ENCODE peak calls at places on chromosomes 6 and 20, in six cellular contexts. I is IMR-90, F is H9, Q is neuronal stem cell, G is trophoblast cell, R is H1. V is an unnamed sample.

GRCh38 chr20:9407805-9408421 is 106.5 kb upstream of the LAMP5 start:
- DNase-seq in I (peak; percentile 78), F (peak; percentile 63), Q (peak; percentile 68), G (peak; percentile 86), R (peak; percentile 7), V (peak; percentile 77)

GRCh38 chr6:113203135-113203534 is 654.0 kb upstream of the MARCKS start:
- DNase-seq in I (no peak), F (no peak), Q (no peak), G (no peak), R (no peak), V (no peak)

GRCh38 chr6:119076966-119077642 is 1.4 kb downstream of the FAM184A start:
- DNase-seq in I (no peak), F (no peak), Q (no peak), G (no peak), R (no peak), V (no peak)

GRCh38 chr6:11428895-11429294 is 108.7 kb upstream of the TMEM170B start:
- DNase-seq in I (peak; percentile 76), F (no peak), Q (no peak), G (peak; percentile 96), R (no peak), V (peak; percentile 95)

GRCh38 chr6:345747-346388 is 45.7 kb upstream of the IRF4 start:
- DNase-seq in I (peak; percentile 26), F (no peak), Q (no peak), G (no peak), R (no peak), V (peak; percentile 59)

GRCh38 chr6:36386495-36387439 is 702 bp downstream of the ETV7 start:
- DNase-seq in I (peak; percentile 67), F (peak; percentile 66), Q (no peak), G (peak; percentile 60), R (peak; percentile 21), V (peak; percentile 80)

GRCh38 chr6:42407379-42407778 is 44.3 kb downstream of the TRERF1 start:
- DNase-seq in I (peak; percentile 92), F (no peak), Q (no peak), G (peak; percentile 21), R (no peak), V (peak; percentile 61)

GRCh38 chr6:21149460-21149859 is 444.1 kb upstream of the SOX4 start:
- DNase-seq in I (peak; percentile 75), F (no peak), Q (no peak), G (peak; percentile 89), R (no peak), V (peak; percentile 34)

GRCh38 chr6:107320126-107320525 is 139.2 kb downstream of the PDSS2 start:
- DNase-seq in I (peak; percentile 44), F (no peak), Q (no peak), G (no peak), R (no peak), V (no peak)

GRCh38 chr6:109579361-109579760 is 96.3 kb upstream of the ZBTB24 start:
- DNase-seq in I (no peak), F (no peak), Q (no peak), G (no peak), R (no peak), V (no peak)

GRCh38 chr20:51613576-51613975 is 71.1 kb upstream of the NFATC2 start:
- DNase-seq in I (no peak), F (no peak), Q (no peak), G (no peak), R (no peak), V (no peak)

GRCh38 chr20:50636601-50637539 is 54.5 kb downstream of the RIPOR3 start:
- DNase-seq in I (peak; percentile 55), F (no peak), Q (no peak), G (no peak), R (no peak), V (peak; percentile 87)

GRCh38 chr6:106825156-106825555 is 149.4 kb downstream of the CD24 start:
- DNase-seq in I (no peak), F (no peak), Q (no peak), G (no peak), R (no peak), V (no peak)

GRCh38 chr20:37229300-37229699 is 32.3 kb downstream of the GHRH start:
- DNase-seq in I (no peak), F (peak; percentile 77), Q (no peak), G (no peak), R (peak; percentile 44), V (no peak)

GRCh38 chr20:40563296-40563950 is 125.6 kb downstream of the MAFB start:
- DNase-seq in I (no peak), F (no peak), Q (no peak), G (no peak), R (no peak), V (peak; percentile 33)

GRCh38 chr6:116282698-116283097 is 3.0 kb upstream of the TSPYL1 start:
- DNase-seq in I (peak; percentile 23), F (no peak), Q (no peak), G (no peak), R (no peak), V (no peak)

GRCh38 chr6:75115501-75115900 is 90.4 kb downstream of the COL12A1 start:
- DNase-seq in I (peak; percentile 52), F (no peak), Q (peak; percentile 12), G (peak; percentile 90), R (no peak), V (no peak)

GRCh38 chr6:89239338-89239737 is 22.2 kb upstream of the GABRR1 start:
- DNase-seq in I (no peak), F (peak; percentile 38), Q (no peak), G (peak; percentile 10), R (no peak), V (no peak)

GRCh38 chr20:2292711-2293110 is 3.1 kb upstream of the TGM3 start:
- DNase-seq in I (no peak), F (no peak), Q (no peak), G (peak; percentile 42), R (no peak), V (no peak)

GRCh38 chr20:20095114-20095872 is 43.0 kb downstream of the CFAP61 start:
- DNase-seq in I (no peak), F (no peak), Q (no peak), G (peak; percentile 52), R (no peak), V (no peak)

GRCh38 chr20:51597389-51598231 is 55.1 kb upstream of the NFATC2 start:
- DNase-seq in I (no peak), F (no peak), Q (no peak), G (no peak), R (no peak), V (no peak)

GRCh38 chr20:18628330-18628941 is 40.6 kb downstream of the DTD1 start:
- DNase-seq in I (no peak), F (peak; percentile 78), Q (no peak), G (peak; percentile 62), R (peak; percentile 29), V (no peak)

GRCh38 chr6:160170018-160170680 is 48.5 kb downstream of the SLC22A1 start:
- DNase-seq in I (no peak), F (no peak), Q (no peak), G (no peak), R (no peak), V (no peak)

GRCh38 chr6:131657630-131658111 is 20.6 kb downstream of the ENPP3 start:
- DNase-seq in I (peak; percentile 85), F (no peak), Q (no peak), G (peak; percentile 77), R (no peak), V (no peak)

DNA sequence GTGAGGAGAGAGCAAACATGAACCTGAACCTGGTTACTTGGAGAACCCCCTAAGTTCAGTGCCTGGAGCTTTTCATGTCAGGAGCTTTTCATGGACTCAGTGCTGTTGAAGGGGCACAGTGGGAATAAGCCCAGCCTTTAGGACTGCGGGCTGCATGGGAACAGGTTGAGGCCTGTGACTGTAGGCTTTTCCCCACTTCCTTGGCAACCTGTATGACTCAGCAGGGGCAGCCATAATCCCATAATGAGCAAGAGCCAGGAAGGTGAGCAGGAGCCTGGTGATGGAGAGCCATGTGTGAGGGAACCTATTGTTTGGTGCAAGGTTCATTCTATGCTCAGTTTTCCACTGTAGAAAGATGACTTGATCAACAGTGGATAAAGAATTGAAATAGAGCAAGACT is 23.4 kb downstream of the MEP1A start:
- DNase-seq in I (no peak), F (no peak), Q (no peak), G (no peak), R (no peak), V (no peak)
- H3K9ac ChIP-seq in I (no peak overlapping the region), F (no peak overlapping the region), Q (no peak overlapping the region), G (no peak overlapping the region), R (no peak overlapping the region), V (no peak overlapping the region)

DNA sequence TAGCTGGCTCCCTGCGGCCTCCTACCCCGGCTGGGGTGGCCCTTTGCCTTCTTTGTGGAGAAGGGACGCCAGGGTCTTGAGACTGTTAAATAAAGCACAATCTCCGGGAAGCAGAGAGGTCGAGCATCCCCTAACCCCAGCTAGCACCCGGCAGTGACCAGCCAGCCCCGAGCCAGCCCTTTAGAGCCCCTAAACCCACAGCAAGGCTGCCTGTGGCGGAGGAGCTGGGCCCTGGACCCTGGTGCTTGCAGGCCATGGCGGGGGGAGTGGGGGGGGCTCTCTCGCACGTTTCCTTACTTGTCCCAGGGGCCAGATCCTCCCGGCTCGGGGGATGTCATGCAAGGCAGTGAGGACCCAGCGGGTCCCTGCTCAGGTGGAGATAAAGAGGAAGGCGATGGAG is 49.2 kb upstream of the GATA5 start:
- DNase-seq in I (no peak), F (no peak), Q (no peak), G (no peak), R (no peak), V (no peak)
- H3K23ac ChIP-seq in I (no peak overlapping the region), F (no peak overlapping the region), Q (peak overlapping the region; percentile 65), G (no peak overlapping the region), R (no peak overlapping the region), V (no peak overlapping the region)

GRCh38 chr6:12842126-12842525 is 125.6 kb downstream of the PHACTR1 start:
- DNase-seq in I (no peak), F (no peak), Q (no peak), G (no peak), R (no peak), V (no peak)

GRCh38 chr6:12842658-12843057 is 126.1 kb downstream of the PHACTR1 start:
- DNase-seq in I (no peak), F (no peak), Q (no peak), G (no peak), R (no peak), V (no peak)

GRCh38 chr6:12844284-12845223 is 128.0 kb downstream of the PHACTR1 start:
- DNase-seq in I (peak; percentile 1), F (no peak), Q (no peak), G (peak; percentile 67), R (no peak), V (peak; percentile 24)

GRCh38 chr6:12845224-12846004 is 128.8 kb downstream of the PHACTR1 start:
- DNase-seq in I (no peak), F (no peak), Q (no peak), G (peak; percentile 87), R (no peak), V (no peak)

DNA sequence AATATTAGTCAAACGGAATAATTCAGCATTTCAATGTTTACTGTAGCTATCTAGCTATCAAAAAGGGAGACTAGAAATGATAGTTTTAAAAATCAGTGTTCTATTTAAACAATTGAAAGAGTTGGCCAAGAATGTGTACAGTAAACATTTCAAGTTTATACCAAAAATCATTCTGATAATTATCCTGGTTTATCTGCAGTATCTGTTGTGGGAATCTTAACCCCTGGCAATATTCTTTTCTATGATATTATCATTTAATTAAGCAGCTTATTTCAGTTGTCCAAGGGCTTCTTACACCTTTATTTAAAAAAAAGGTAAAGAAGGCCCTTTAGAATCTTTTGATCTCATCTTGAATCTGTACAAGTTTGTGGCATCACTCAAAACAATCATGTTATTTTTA is 125.1 kb downstream of the PHACTR1 start:
- DNase-seq in I (no peak), F (no peak), Q (no peak), G (no peak), R (no peak), V (no peak)
- H4K91ac ChIP-seq in I (no peak overlapping the region), F (no peak overlapping the region), Q (no peak overlapping the region), G (no peak overlapping the region), R (no peak overlapping the region), V (no peak overlapping the region)

GRCh38 chr6:156687875-156688549 is 89.2 kb upstream of the ARID1B start:
- DNase-seq in I (peak; percentile 14), F (peak; percentile 63), Q (peak; percentile 23), G (peak; percentile 34), R (no peak), V (peak; percentile 62)
- H3K9ac ChIP-seq in I (peak overlapping the region; percentile 86), F (peak overlapping the region; percentile 30), Q (no peak overlapping the region), G (peak overlapping the region; percentile 68), R (no peak overlapping the region), V (peak overlapping the region; percentile 91)

V was measured in mesenchymal stem cell.